ENCODE peak calls at places on chromosomes 16 and 17, in seven cellular contexts. L is right cardiac atrium; H is CD4-positive, alpha-beta T cell; B is activated CD8-positive, alpha-beta memory T cell treated with anti-CD3 and anti-CD28 coated beads, Interleukin-2, amount 10 ng/mL, durations not matched to agents 7 days and 5 days; P is Panc1; T is gastrocnemius medialis; C is lower lobe of right lung. W is an unnamed sample.

GRCh38 chr17:55274371-55275255 is 9.9 kb downstream of the HLF start:
- ATAC-seq in L (peak; percentile 18), H (no peak), B (no peak), P (no peak), T (no peak), C (no peak), W (no peak)

GRCh38 chr16:14345512-14346115 is 274.5 kb downstream of the MRTFB start:
- ATAC-seq in L (no peak), H (no peak), B (no peak), P (no peak), T (no peak), C (peak; percentile 41), W (no peak)

GRCh38 chr16:27154573-27155521 is 48.5 kb upstream of the KDM8 start:
- ATAC-seq in L (peak; percentile 81), H (peak; percentile 84), B (peak; percentile 67), P (peak; percentile 90), T (no peak), C (peak; percentile 80), W (peak; percentile 65)

GRCh38 chr17:80084773-80085172 is 16.6 kb upstream of the GAA start:
- ATAC-seq in L (no peak), H (no peak), B (no peak), P (no peak), T (no peak), C (no peak), W (no peak)

GRCh38 chr17:8222380-8222629 is 11.9 kb upstream of the AURKB start:
- ATAC-seq in L (no peak), H (peak; percentile 35), B (peak; percentile 57), P (no peak), T (peak; percentile 33), C (no peak), W (no peak)

GRCh38 chr17:7239091-7240027 is at the start of gene PHF23:
- ATAC-seq in L (peak; percentile 78), H (peak; percentile 66), B (peak; percentile 71), P (peak; percentile 75), T (peak; percentile 75), C (peak; percentile 79), W (peak; percentile 72)

GRCh38 chr16:68091604-68092261 is 6.6 kb downstream of the NFATC3 start:
- ATAC-seq in L (no peak), H (no peak), B (no peak), P (peak; percentile 51), T (peak; percentile 77), C (peak; percentile 73), W (peak; percentile 79)

GRCh38 chr17:18857864-18858566 is at the start of gene PRPSAP2:
- ATAC-seq in L (peak; percentile 96), H (peak; percentile 77), B (peak; percentile 83), P (peak; percentile 93), T (peak; percentile 81), C (peak; percentile 97), W (peak; percentile 97)

GRCh38 chr17:66684256-66684655 is 150.7 kb upstream of the CACNG5 start:
- ATAC-seq in L (no peak), H (no peak), B (no peak), P (no peak), T (no peak), C (no peak), W (no peak)

GRCh38 chr17:81648013-81648706 is 8.2 kb downstream of the PDE6G start:
- ATAC-seq in L (no peak), H (no peak), B (no peak), P (no peak), T (no peak), C (no peak), W (no peak)

GRCh38 chr17:8588877-8589276 is 41.6 kb downstream of the MYH10 start:
- ATAC-seq in L (no peak), H (no peak), B (no peak), P (no peak), T (no peak), C (no peak), W (no peak)

GRCh38 chr16:74463888-74464287 is 42.6 kb upstream of the CLEC18B start:
- ATAC-seq in L (no peak), H (no peak), B (no peak), P (no peak), T (no peak), C (no peak), W (peak; percentile 27)

GRCh38 chr17:17933775-17934174 is 38.4 kb downstream of the TOM1L2 start:
- ATAC-seq in L (no peak), H (no peak), B (no peak), P (no peak), T (no peak), C (no peak), W (no peak)

GRCh38 chr17:69870751-69871199 is 204.2 kb upstream of the KCNJ16 start:
- ATAC-seq in L (no peak), H (no peak), B (no peak), P (no peak), T (no peak), C (no peak), W (peak; percentile 41)

GRCh38 chr17:4519361-4519788 is 20.7 kb downstream of the SPNS2 start:
- ATAC-seq in L (peak; percentile 75), H (no peak), B (no peak), P (no peak), T (peak; percentile 40), C (peak; percentile 61), W (peak; percentile 54)

GRCh38 chr16:16143038-16143763 is 80.1 kb downstream of the ABCC6 start:
- ATAC-seq in L (no peak), H (no peak), B (peak; percentile 36), P (peak; percentile 32), T (no peak), C (no peak), W (no peak)

GRCh38 chr16:55333690-55334089 is 9.7 kb downstream of the IRX6 start:
- ATAC-seq in L (no peak), H (no peak), B (no peak), P (no peak), T (no peak), C (peak; percentile 58), W (peak; percentile 70)

GRCh38 chr16:77090062-77090461 is 100.9 kb upstream of the MON1B start:
- ATAC-seq in L (no peak), H (no peak), B (no peak), P (no peak), T (no peak), C (no peak), W (no peak)

GRCh38 chr16:89210904-89211515 is 6.5 kb upstream of the ZNF778 start:
- ATAC-seq in L (peak; percentile 21), H (no peak), B (no peak), P (no peak), T (no peak), C (no peak), W (peak; percentile 35)

GRCh38 chr17:83182620-83183063 is 103.2 kb downstream of the METRNL start:
- ATAC-seq in L (peak; percentile 58), H (no peak), B (no peak), P (peak; percentile 7), T (peak; percentile 33), C (peak; percentile 40), W (no peak)

GRCh38 chr17:12887088-12887487 is 97.8 kb downstream of the ARHGAP44 start:
- ATAC-seq in L (no peak), H (no peak), B (no peak), P (no peak), T (no peak), C (no peak), W (no peak)

GRCh38 chr17:81910840-81911276 is 341 bp downstream of the PCYT2 start:
- ATAC-seq in L (peak; percentile 1), H (no peak), B (peak; percentile 52), P (peak; percentile 39), T (peak; percentile 43), C (peak; percentile 4), W (no peak)

GRCh38 chr16:86171329-86171728 is 272.4 kb downstream of the IRF8 start:
- ATAC-seq in L (no peak), H (no peak), B (no peak), P (no peak), T (no peak), C (no peak), W (no peak)

GRCh38 chr16:24163935-24164334 is 92.2 kb upstream of the CACNG3 start:
- ATAC-seq in L (no peak), H (no peak), B (no peak), P (no peak), T (no peak), C (no peak), W (no peak)

GRCh38 chr16:8937803-8938202 is 25.9 kb downstream of the USP7 start:
- ATAC-seq in L (no peak), H (no peak), B (no peak), P (no peak), T (no peak), C (no peak), W (peak; percentile 63)